ENCODE peak calls at places on chromosome 19, in nine cellular contexts. V is activated T-cell treated with anti-CD3 and anti-CD28 coated beads, Interleukin-2, amount 50 U/mL, for 48 hours; H is DMS 273 treated with DMSO at 0.1 percent for 48 hours; F is HS-5; S is neural progenitor cell; X is EL; C is ovary; B is AG04450; T is NCI-H187. J is an unnamed sample.

GRCh38 chr19:2933490-2933910 is 11.3 kb downstream of the ZNF77 start:
- DNase-seq in X (no peak), S (no peak), T (no peak), B (no peak), V (no peak), H (no peak), F (no peak), C (no peak), J (no peak)

GRCh38 chr19:39416152-39416551 is 3.7 kb downstream of the PLEKHG2 start:
- DNase-seq in X (no peak), F (no peak), S (no peak), V (no peak), H (no peak), B (no peak), T (no peak), C (peak), J (no peak)

GRCh38 chr19:11379857-11380350 is 4.2 kb downstream of the EPOR start:
- DNase-seq in C (no peak), S (no peak), V (no peak), F (no peak), H (no peak), T (no peak), B (no peak), X (no peak), J (no peak)

GRCh38 chr19:33468361-33469170 is 53.0 kb downstream of the PEPD start:
- DNase-seq in V (no peak), B (no peak), X (no peak), S (no peak), C (peak), F (no peak), H (no peak), T (no peak), J (no peak)

GRCh38 chr19:12891553-12892021 is 627 bp downstream of the GCDH start:
- DNase-seq in F (no peak), X (no peak), T (no peak), V (peak), H (no peak), B (no peak), C (peak), S (no peak), J (no peak)

GRCh38 chr19:1651548-1652394 is 644 bp downstream of the TCF3 start:
- DNase-seq in V (peak), H (no peak), F (no peak), B (no peak), T (no peak), C (peak), S (peak), X (peak), J (no peak)

GRCh38 chr19:2728783-2729387 is 7.7 kb upstream of the DIRAS1 start:
- DNase-seq in X (no peak), H (no peak), T (no peak), F (no peak), B (no peak), V (no peak), C (no peak), S (no peak), J (no peak)

GRCh38 chr19:31278555-31279435 is 70.4 kb downstream of the TSHZ3 start:
- DNase-seq in X (no peak), S (no peak), V (no peak), C (peak), B (no peak), T (no peak), F (no peak), H (no peak), J (no peak)

GRCh38 chr19:49487277-49488045 is at the start of gene RPL13A:
- DNase-seq in F (peak), X (peak), C (peak), V (peak), H (peak), T (peak), B (peak), S (peak), J (peak)

GRCh38 chr19:48391100-48392005 is at the start of gene KDELR1:
- DNase-seq in X (peak), C (peak), V (peak), B (no peak), H (peak), F (no peak), T (peak), S (peak), J (peak)

GRCh38 chr19:920051-920857 is 3.1 kb downstream of the KISS1R start:
- DNase-seq in T (no peak), X (peak), S (peak), B (no peak), V (peak), F (no peak), H (no peak), C (peak), J (no peak)

GRCh38 chr19:56116606-56117005 is 4.5 kb downstream of the ZNF787 start:
- DNase-seq in H (peak), S (no peak), X (no peak), T (no peak), C (no peak), B (no peak), F (no peak), V (no peak), J (no peak)

GRCh38 chr19:10891360-10892108 is 20.2 kb downstream of the CARM1 start:
- DNase-seq in T (peak), V (no peak), S (no peak), X (no peak), C (peak), H (no peak), F (no peak), B (no peak), J (no peak)

GRCh38 chr19:3146677-3147100 is 10.9 kb downstream of the GNA15 start:
- DNase-seq in C (no peak), B (no peak), H (no peak), S (peak), V (peak), F (no peak), T (no peak), X (no peak), J (no peak)

GRCh38 chr19:35404879-35405622 is 34.2 kb downstream of the GPR42 start:
- DNase-seq in T (no peak), S (peak), F (peak), H (no peak), V (peak), X (peak), C (peak), B (peak), J (no peak)

GRCh38 chr19:17929056-17929455 is 3.8 kb upstream of the CCDC124 start:
- DNase-seq in X (no peak), T (no peak), C (no peak), B (no peak), V (no peak), S (no peak), H (no peak), F (no peak), J (no peak)

GRCh38 chr19:19619121-19619848 is 798 bp upstream of the PBX4 start:
- DNase-seq in S (no peak), B (no peak), V (no peak), X (no peak), C (no peak), T (no peak), H (no peak), F (no peak), J (no peak)

GRCh38 chr19:41265376-41266153 is 1.4 kb downstream of the HNRNPUL1 start:
- DNase-seq in X (peak), B (no peak), T (no peak), V (peak), C (no peak), H (no peak), S (peak), F (no peak), J (no peak)

GRCh38 chr19:2426661-2427322 is 594 bp downstream of the TIMM13 start:
- DNase-seq in V (no peak), F (no peak), X (peak), T (no peak), H (no peak), S (peak), C (peak), B (no peak), J (peak)

GRCh38 chr19:33788676-33789075 is 8.0 kb upstream of the KCTD15 start:
- DNase-seq in F (no peak), S (no peak), H (no peak), B (no peak), V (no peak), T (no peak), C (no peak), X (no peak), J (no peak)

GRCh38 chr19:42081584-42082258 is 5.8 kb downstream of the ZNF574 start:
- DNase-seq in T (no peak), V (no peak), X (peak), C (no peak), F (no peak), B (no peak), S (no peak), H (no peak), J (peak)

J was measured in SW 1271.